ENCODE peak calls at places on chromosomes 3 and 15, in seven cellular contexts. W is CD8-positive, alpha-beta memory T cell; Y is heart right ventricle; Z is A673; K is pancreas; A is neural progenitor cell; J is transverse colon. G is an unnamed sample. For H3K4me1, the result is how much of the 10 kb centered on the place peaks cover.

GRCh38 chr3:130725746-130726145 is 20.9 kb downstream of the PIK3R4 start:
- DNase-seq in W (no peak), Y (no peak), Z (no peak), K (no peak), A (no peak), J (no peak), G (no peak)

GRCh38 chr3:193314161-193314560 is 64.4 kb downstream of the ATP13A5 start:
- DNase-seq in W (no peak), Y (no peak), Z (no peak), K (no peak), A (no peak), J (no peak), G (no peak)

GRCh38 chr3:127565711-127566110 is 24.8 kb downstream of the TPRA1 start:
- DNase-seq in W (no peak), Y (no peak), Z (no peak), K (no peak), A (no peak), J (no peak), G (no peak)

GRCh38 chr3:180119567-180119966 is 82.8 kb upstream of the PEX5L start:
- DNase-seq in W (no peak), Y (no peak), Z (no peak), K (no peak), A (no peak), J (no peak), G (no peak)

GRCh38 chr15:77144028-77144427 is 73.1 kb upstream of the TSPAN3 start:
- DNase-seq in W (no peak), Y (no peak), Z (no peak), K (no peak), A (no peak), J (no peak), G (no peak)

GRCh38 chr15:95266481-95267061 is 1035.2 kb downstream of the MCTP2 start:
- DNase-seq in W (no peak), Y (no peak), Z (no peak), K (no peak), A (no peak), J (no peak), G (no peak)

GRCh38 chr15:89587955-89588354 is 12.7 kb downstream of the TICRR start:
- DNase-seq in W (no peak), Y (no peak), Z (peak), K (no peak), A (no peak), J (no peak), G (no peak)

GRCh38 chr15:43958894-43959330 is 132.1 kb downstream of the WDR76 start:
- DNase-seq in W (no peak), Y (no peak), Z (peak), K (no peak), A (peak), J (no peak), G (no peak)

GRCh38 chr15:52668133-52668532 is 11.1 kb downstream of the ATOSA start:
- DNase-seq in W (no peak), Y (no peak), Z (no peak), K (no peak), A (no peak), J (no peak), G (no peak)

GRCh38 chr3:70990190-70990589 is 593.3 kb downstream of the FOXP1 start:
- DNase-seq in W (no peak), Y (no peak), Z (no peak), K (no peak), A (no peak), J (no peak), G (no peak)
- H3K4me1 ChIP-seq in W (under half), Y (under half), Z (under half), K (under half), A (under half), J (under half), G (under half)

GRCh38 chr3:52682016-52682415 is 3.7 kb downstream of the PBRM1 start:
- DNase-seq in W (no peak), Y (no peak), Z (no peak), K (no peak), A (peak), J (no peak), G (no peak)
- H3K4me1 ChIP-seq in W (under half), Y (half or more), Z (under half), K (under half), A (under half), J (under half), G (half or more)

GRCh38 chr3:136258199-136258598 is 8.1 kb downstream of the PCCB start:
- DNase-seq in W (no peak), Y (no peak), Z (no peak), K (no peak), A (no peak), J (no peak), G (no peak)
- H3K4me1 ChIP-seq in W (under half), Y (under half), Z (under half), K (under half), A (under half), J (under half), G (under half)

GRCh38 chr15:75696303-75696657 is 16.4 kb downstream of the CSPG4 start:
- DNase-seq in W (no peak), Y (no peak), Z (no peak), K (no peak), A (no peak), J (no peak), G (no peak)

GRCh38 chr15:75698399-75698747 is 14.3 kb downstream of the CSPG4 start:
- DNase-seq in W (no peak), Y (no peak), Z (no peak), K (no peak), A (no peak), J (no peak), G (no peak)

GRCh38 chr15:75696854-75697259 is 15.8 kb downstream of the CSPG4 start:
- DNase-seq in W (no peak), Y (no peak), Z (no peak), K (peak), A (no peak), J (no peak), G (no peak)

GRCh38 chr15:75695634-75696302 is 16.9 kb downstream of the CSPG4 start:
- DNase-seq in W (no peak), Y (no peak), Z (no peak), K (no peak), A (no peak), J (no peak), G (no peak)

DNA sequence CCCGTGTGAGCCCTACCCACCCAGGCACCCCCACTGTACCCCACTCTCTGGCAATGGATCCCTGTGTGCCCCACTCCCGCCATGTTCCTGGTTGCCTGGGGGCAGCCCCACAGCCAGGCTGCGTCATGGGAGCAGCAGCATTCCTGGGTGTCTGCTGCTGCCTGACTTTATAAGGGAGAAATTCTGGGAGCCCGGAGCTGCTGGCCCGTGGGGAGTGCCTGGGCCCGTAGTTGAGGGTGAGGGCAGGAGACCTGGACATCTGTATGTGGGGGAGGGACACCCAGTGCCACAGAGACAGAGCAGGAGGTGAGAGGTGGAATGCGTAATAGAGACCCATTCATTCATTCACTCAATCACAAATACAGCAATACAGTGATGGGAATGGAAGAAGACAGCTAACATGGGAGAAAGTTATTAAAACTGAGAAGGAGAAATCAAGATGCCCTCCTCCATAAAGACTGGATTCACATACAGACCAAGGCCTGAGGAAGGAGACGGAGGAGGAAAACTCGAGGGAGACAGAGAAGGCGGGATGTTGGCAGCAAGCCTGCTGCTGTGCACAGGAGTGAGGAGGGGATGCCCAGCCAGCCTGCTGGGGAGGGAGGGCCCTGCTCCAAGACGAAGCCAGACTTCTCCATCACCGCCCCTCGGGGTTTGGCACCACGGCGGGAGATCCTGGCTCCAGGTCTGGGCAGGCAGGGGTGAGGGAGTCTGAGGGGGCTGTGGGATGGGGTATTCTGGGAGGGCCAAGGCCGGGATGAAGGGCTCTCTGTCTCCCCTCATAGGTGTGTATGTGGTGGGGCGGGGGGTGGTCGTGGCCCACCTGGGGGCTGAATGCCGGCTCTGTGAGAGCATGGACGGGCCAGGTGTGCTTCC is 14.9 kb downstream of the CSPG4 start:
- DNase-seq in W (no peak), Y (no peak), Z (no peak), K (peak), A (no peak), J (peak), G (no peak)
- H3K4me1 ChIP-seq in W (under half), Y (half or more), Z (under half), K (under half), A (under half), J (half or more), G (half or more)

DNA sequence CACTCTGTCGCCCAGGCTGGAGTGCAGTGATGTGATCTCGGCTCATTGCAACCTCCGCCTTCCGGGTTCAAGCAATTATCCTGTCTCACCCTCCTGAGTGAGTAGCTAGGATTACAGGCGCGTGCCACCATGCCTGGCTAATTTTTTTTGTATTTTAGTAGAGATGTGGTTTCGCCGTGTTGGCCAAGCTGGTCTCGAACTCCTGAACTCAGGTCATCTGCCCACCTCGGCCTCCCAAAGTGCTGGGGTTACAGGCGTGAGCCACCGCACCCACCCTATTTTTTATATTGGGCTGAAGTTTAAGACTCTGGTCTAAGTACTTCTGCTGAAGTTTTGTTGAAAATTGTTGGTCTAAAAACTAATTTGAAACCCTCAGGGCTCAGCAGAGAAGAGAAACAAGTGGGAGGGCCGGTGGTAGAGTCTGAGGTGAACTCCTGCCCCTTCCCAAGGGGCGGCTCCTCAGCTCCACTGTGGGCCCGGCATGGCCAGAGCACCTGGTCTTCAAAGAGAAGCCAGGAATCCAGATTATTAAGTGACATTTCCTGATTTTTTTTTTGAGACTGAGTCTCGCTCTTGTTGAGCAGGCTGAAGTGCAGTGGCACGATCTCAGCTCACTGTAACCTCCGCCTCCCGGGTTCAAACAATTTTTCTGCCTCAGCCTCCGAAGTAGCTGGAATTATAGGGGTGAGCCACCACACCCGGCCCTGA is 4.0 kb downstream of the HDAC11 start:
- DNase-seq in W (no peak), Y (no peak), Z (no peak), K (peak), A (no peak), J (peak), G (no peak)
- H3K4me1 ChIP-seq in W (under half), Y (under half), Z (under half), K (under half), A (under half), J (under half), G (half or more)

GRCh38 chr3:51967384-51968174 is at the start of gene PCBP4:
- DNase-seq in W (peak), Y (peak), Z (no peak), K (peak), A (peak), J (peak), G (no peak)
- H3K4me1 ChIP-seq in W (under half), Y (half or more), Z (under half), K (under half), A (half or more), J (under half), G (half or more)

GRCh38 chr3:196192036-196193001 is 18.9 kb downstream of the ZDHHC19 start:
- DNase-seq in W (peak), Y (peak), Z (no peak), K (no peak), A (no peak), J (peak), G (no peak)
- H3K4me1 ChIP-seq in W (under half), Y (under half), Z (under half), K (under half), A (under half), J (under half), G (under half)

DNA sequence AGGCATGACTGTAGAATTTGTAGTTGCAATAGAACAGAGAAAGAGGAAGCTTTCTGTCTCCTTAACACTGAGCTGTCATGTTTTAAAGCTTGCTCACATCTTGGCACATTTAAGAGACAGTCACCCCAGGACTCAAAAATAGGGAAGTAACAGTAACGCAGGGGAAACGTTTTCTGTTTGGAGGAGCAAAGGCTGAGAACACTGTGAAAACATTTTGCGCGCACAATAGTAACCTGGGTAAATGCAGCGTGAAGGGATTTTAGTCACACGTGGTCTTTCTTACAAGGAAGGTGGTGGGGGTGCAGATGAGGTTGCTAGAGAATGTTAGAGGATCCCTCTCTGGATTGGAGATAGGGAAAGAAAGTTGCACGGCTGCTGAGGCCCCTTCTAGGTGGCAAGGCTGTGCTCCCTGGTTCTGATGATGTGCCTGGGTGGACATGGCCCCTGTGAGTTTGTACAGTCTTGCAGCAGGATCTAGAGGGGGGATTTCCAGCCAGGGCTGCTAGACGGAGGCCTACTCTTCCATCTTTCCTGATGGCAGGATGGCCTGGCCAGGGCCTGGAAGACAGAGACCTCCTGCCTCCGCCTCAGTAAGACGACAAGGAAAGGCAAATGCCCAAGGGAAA is 12.0 kb downstream of the STARD5 start:
- DNase-seq in W (no peak), Y (no peak), Z (no peak), K (no peak), A (no peak), J (no peak), G (no peak)
- H3K4me1 ChIP-seq in W (under half), Y (under half), Z (under half), K (under half), A (under half), J (under half), G (under half)

DNA sequence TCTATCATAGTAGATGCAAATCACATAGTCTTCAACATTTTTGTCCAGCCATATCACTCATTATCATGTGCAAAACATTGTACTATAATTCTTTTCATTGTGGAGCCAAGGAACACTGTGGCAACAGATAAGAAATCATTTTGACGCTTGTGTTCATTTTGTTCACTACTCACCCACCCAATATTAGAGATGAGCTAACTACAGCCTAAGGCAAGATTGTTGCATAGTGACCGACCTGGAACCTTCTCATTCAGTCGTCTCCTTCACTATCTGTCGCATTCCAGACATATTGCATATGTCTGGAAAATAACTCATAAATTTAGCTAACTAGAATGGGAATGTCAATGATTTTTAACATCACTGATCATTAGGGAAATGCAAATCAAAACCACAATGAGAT is 270.3 kb downstream of the CGGBP1 start:
- DNase-seq in W (no peak), Y (no peak), Z (no peak), K (no peak), A (no peak), J (no peak), G (no peak)
- H3K4me1 ChIP-seq in W (under half), Y (under half), Z (under half), K (under half), A (under half), J (under half), G (under half)

GRCh38 chr3:34008191-34008590 is 209.8 kb downstream of the PDCD6IP start:
- DNase-seq in W (no peak), Y (no peak), Z (peak), K (no peak), A (peak), J (no peak), G (no peak)

GRCh38 chr3:34011171-34012101 is 213.0 kb downstream of the PDCD6IP start:
- DNase-seq in W (no peak), Y (no peak), Z (peak), K (no peak), A (peak), J (no peak), G (no peak)

GRCh38 chr3:34008836-34009479 is 210.5 kb downstream of the PDCD6IP start:
- DNase-seq in W (no peak), Y (no peak), Z (no peak), K (no peak), A (no peak), J (no peak), G (no peak)

GRCh38 chr3:34012102-34012461 is 213.7 kb downstream of the PDCD6IP start:
- DNase-seq in W (no peak), Y (no peak), Z (peak), K (no peak), A (peak), J (no peak), G (no peak)

GRCh38 chr3:34009480-34009844 is 211.0 kb downstream of the PDCD6IP start:
- DNase-seq in W (no peak), Y (no peak), Z (peak), K (no peak), A (peak), J (no peak), G (no peak)
- H3K4me1 ChIP-seq in W (under half), Y (under half), Z (half or more), K (under half), A (under half), J (under half), G (under half)

G was measured in esophagus squamous epithelium.